ENCODE peak calls at places on chromosomes 2 and 18, in four cellular contexts. E is IMR-90, W is esophagus muscularis mucosa, H is AG04450. Y is an unnamed sample.

GRCh38 chr2:550860-551259 is 126.3 kb downstream of the TMEM18 start:
- DNase-seq in H (no peak), W (peak), E (no peak), Y (no peak)

GRCh38 chr2:20576598-20577115 is 74.2 kb downstream of the HS1BP3 start:
- DNase-seq in H (no peak), W (no peak), E (no peak), Y (no peak)

GRCh38 chr2:86038291-86039081 is 67.2 kb downstream of the POLR1A start:
- DNase-seq in H (no peak), E (no peak), W (no peak), Y (peak)

GRCh38 chr2:102841107-102841840 is 79.4 kb downstream of the TMEM182 start:
- DNase-seq in W (no peak), H (peak), E (peak), Y (peak)

GRCh38 chr2:214542866-214543265 is 132.0 kb downstream of the VWC2L start:
- DNase-seq in W (no peak), H (peak), E (peak), Y (no peak)

GRCh38 chr2:138207531-138207930 is 243.3 kb downstream of the HNMT start:
- DNase-seq in E (no peak), W (no peak), H (no peak), Y (no peak)

GRCh38 chr2:221423212-221423804 is 148.8 kb downstream of the EPHA4 start:
- DNase-seq in H (no peak), W (no peak), E (no peak), Y (no peak)

GRCh38 chr2:183037660-183038340 is 457 bp downstream of the NCKAP1 start:
- DNase-seq in E (no peak), W (no peak), H (no peak), Y (peak)

GRCh38 chr2:7108792-7109557 is 191.8 kb downstream of the RNF144A start:
- DNase-seq in H (no peak), E (no peak), W (peak), Y (no peak)

GRCh38 chr2:10414591-10414990 is 33.5 kb downstream of the ODC1 start:
- DNase-seq in E (peak), H (no peak), W (no peak), Y (no peak)

GRCh38 chr2:96265840-96266569 is at the start of the genes CIAO1 and TMEM127:
- DNase-seq in H (peak), W (peak), E (peak), Y (peak)
- TF ChIP-seq CTCF in H (no peak), W (peak), E (peak), Y (peak)

GRCh38 chr2:207166349-207167128 is 791 bp upstream of the KLF7 start:
- DNase-seq in W (peak), E (peak), H (no peak), Y (peak)
- TF ChIP-seq CTCF in W (peak), E (no peak), H (no peak), Y (peak)

GRCh38 chr18:63069496-63069895 is 250.1 kb downstream of the BCL2 start:
- DNase-seq in E (no peak), W (peak), H (no peak), Y (no peak)

GRCh38 chr18:63070750-63071502 is 248.6 kb downstream of the BCL2 start:
- DNase-seq in H (no peak), E (no peak), W (peak), Y (no peak)

GRCh38 chr18:63071566-63072175 is 247.9 kb downstream of the BCL2 start:
- DNase-seq in E (no peak), H (no peak), W (peak), Y (no peak)

GRCh38 chr18:63074987-63075404 is 244.6 kb downstream of the BCL2 start:
- DNase-seq in H (no peak), E (peak), W (peak), Y (peak)

DNA sequence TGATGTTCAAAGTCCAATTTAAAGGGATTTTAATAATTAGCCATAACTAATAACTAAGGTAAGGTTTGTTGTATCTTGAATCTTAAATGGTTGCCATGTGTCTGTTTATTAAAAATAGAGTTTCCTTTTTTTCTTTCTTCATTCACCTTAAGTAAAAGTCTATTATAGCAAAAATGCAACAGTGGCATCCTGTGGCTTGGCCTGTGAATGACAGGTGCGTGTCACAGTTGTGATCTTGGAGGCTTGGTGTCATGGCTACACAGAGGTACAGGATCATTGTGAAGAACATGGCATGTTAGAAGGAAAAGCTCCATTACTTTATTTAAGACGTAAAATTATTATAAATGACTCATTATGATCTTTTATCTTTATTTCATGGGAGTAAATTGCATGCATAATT is 246.1 kb downstream of the BCL2 start:
- DNase-seq in E (no peak), W (no peak), H (no peak), Y (no peak)
- TF ChIP-seq CTCF in E (no peak), W (no peak), H (no peak), Y (peak)

GRCh38 chr18:31687529-31687928 is 3.1 kb upstream of the B4GALT6 start:
- DNase-seq in W (no peak), E (no peak), H (no peak), Y (no peak)
- TF ChIP-seq CTCF in W (no peak), E (peak), H (peak), Y (no peak)

GRCh38 chr2:73035899-73036778 is 35.4 kb downstream of the SFXN5 start:
- DNase-seq in W (no peak), E (no peak), H (no peak), Y (no peak)
- TF ChIP-seq CTCF in W (no peak), E (no peak), H (peak), Y (no peak)

DNA sequence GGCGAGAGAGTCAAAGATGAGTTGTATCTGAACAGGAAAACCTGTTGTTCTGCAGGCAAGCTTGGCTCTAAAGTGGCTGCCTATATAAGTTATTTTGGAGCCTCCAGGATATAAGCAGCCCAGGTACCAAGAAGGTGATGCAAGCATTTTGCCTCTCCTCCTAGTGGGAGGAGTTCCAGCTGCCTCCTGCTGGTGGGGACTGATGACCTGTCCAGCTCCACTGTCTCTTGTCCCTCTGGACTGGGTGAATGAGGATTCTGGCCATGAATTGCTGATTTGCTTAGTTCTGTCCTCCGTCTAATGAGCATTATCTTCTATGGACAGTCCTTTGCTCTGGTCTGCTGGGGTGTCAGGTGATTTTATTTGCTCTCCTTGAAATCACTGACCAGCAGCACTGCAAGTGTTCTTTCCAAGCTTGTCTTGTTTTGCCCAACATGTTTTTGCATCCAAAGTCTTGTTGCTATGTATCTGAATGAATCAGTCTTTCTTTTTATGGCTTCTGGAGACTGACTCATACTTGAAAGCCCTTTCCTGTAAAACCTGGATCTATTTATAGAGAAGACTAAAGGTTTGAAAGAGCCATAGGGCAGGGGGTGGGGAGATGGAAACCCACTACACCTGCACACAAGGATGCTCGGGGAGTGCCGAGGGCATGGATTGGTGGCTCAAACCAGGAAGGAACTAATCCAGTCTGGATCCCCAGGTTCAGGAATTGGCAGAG is 40.6 kb upstream of the EFHD1 start:
- DNase-seq in H (no peak), W (no peak), E (peak), Y (peak)
- TF ChIP-seq CTCF in H (peak), W (no peak), E (no peak), Y (no peak)

Y was measured in transverse colon.